ENCODE peak calls at places on chromosome 4, in nine cellular contexts. S is mammary epithelial cell, O is WERI-Rb-1, X is kidney epithelial cell, M is spleen, A is heart right ventricle, J is left lung, F is brain microvascular endothelial cell, W is DND-41. Q is an unnamed sample.

GRCh38 chr4:136691607-136692006 is 840.7 kb downstream of the PCDH18 start:
- DNase-seq in S (no peak), O (no peak), X (no peak), M (no peak), A (no peak), J (no peak), F (no peak), W (no peak), Q (no peak)

GRCh38 chr4:26830016-26830415 is 30.6 kb upstream of the STIM2 start:
- DNase-seq in S (no peak), O (no peak), X (no peak), M (no peak), A (no peak), J (no peak), F (no peak), W (no peak), Q (no peak)

GRCh38 chr4:102641796-102642195 is 119.0 kb downstream of the MANBA start:
- DNase-seq in S (no peak), O (no peak), X (no peak), M (no peak), A (no peak), J (no peak), F (no peak), W (no peak), Q (no peak)

GRCh38 chr4:41427306-41427882 is 110.6 kb upstream of the LIMCH1 start:
- DNase-seq in S (no peak), O (no peak), X (no peak), M (no peak), A (no peak), J (no peak), F (no peak), W (no peak), Q (no peak)

GRCh38 chr4:121273191-121273590 is 107.6 kb downstream of the QRFPR start:
- DNase-seq in S (no peak), O (no peak), X (no peak), M (no peak), A (no peak), J (no peak), F (no peak), W (no peak), Q (no peak)

GRCh38 chr4:125762537-125762936 is 447.8 kb downstream of the FAT4 start:
- DNase-seq in S (no peak), O (no peak), X (no peak), M (no peak), A (no peak), J (no peak), F (no peak), W (no peak), Q (no peak)

GRCh38 chr4:52622564-52622963 is 36.5 kb downstream of the USP46 start:
- DNase-seq in S (peak; percentile 44), O (no peak), X (no peak), M (no peak), A (no peak), J (no peak), F (no peak), W (no peak), Q (no peak)

GRCh38 chr4:65589331-65589730 is 81.0 kb downstream of the EPHA5 start:
- DNase-seq in S (no peak), O (no peak), X (no peak), M (no peak), A (no peak), J (no peak), F (no peak), W (no peak), Q (no peak)

GRCh38 chr4:4603067-4603466 is 61.2 kb upstream of the STX18 start:
- DNase-seq in S (no peak), O (no peak), X (no peak), M (no peak), A (no peak), J (no peak), F (no peak), W (no peak), Q (no peak)

GRCh38 chr4:72858328-72858727 is 211.2 kb downstream of the COX18 start:
- DNase-seq in S (peak; percentile 85), O (no peak), X (peak; percentile 73), M (no peak), A (no peak), J (no peak), F (peak; percentile 91), W (no peak), Q (no peak)

GRCh38 chr4:31370866-31371465 is 650.8 kb downstream of the PCDH7 start:
- DNase-seq in S (peak; percentile 12), O (peak; percentile 20), X (no peak), M (no peak), A (no peak), J (no peak), F (peak; percentile 16), W (peak; percentile 3), Q (no peak)

GRCh38 chr4:88320780-88321373 is 36.5 kb upstream of the PPM1K start:
- DNase-seq in S (no peak), O (no peak), X (no peak), M (peak; percentile 81), A (no peak), J (no peak), F (peak; percentile 33), W (peak; percentile 59), Q (peak; percentile 62)

GRCh38 chr4:89838005-89838404 is 1.0 kb upstream of the SNCA start:
- DNase-seq in S (peak; percentile 44), O (peak; percentile 36), X (no peak), M (no peak), A (no peak), J (no peak), F (no peak), W (peak; percentile 24), Q (no peak)

GRCh38 chr4:66681962-66682361 is 863.3 kb downstream of the CENPC start:
- DNase-seq in S (no peak), O (no peak), X (no peak), M (no peak), A (no peak), J (no peak), F (no peak), W (no peak), Q (no peak)

GRCh38 chr4:73277201-73277600 is 18.6 kb upstream of the ANKRD17 start:
- DNase-seq in S (no peak), O (no peak), X (no peak), M (no peak), A (no peak), J (no peak), F (no peak), W (no peak), Q (no peak)

GRCh38 chr4:129248621-129249020 is 152.7 kb downstream of the C4orf33 start:
- DNase-seq in S (no peak), O (no peak), X (no peak), M (no peak), A (no peak), J (no peak), F (no peak), W (no peak), Q (no peak)

GRCh38 chr4:176969011-176969410 is 176.3 kb upstream of the VEGFC start:
- DNase-seq in S (no peak), O (no peak), X (no peak), M (no peak), A (no peak), J (no peak), F (no peak), W (no peak), Q (no peak)

GRCh38 chr4:176959980-176960379 is 167.3 kb upstream of the VEGFC start:
- DNase-seq in S (no peak), O (no peak), X (no peak), M (no peak), A (no peak), J (no peak), F (no peak), W (no peak), Q (no peak)

GRCh38 chr4:176967586-176967985 is 174.9 kb upstream of the VEGFC start:
- DNase-seq in S (no peak), O (no peak), X (no peak), M (no peak), A (no peak), J (no peak), F (no peak), W (no peak), Q (no peak)

GRCh38 chr4:176964116-176964691 is 171.5 kb upstream of the VEGFC start:
- DNase-seq in S (peak; percentile 32), O (no peak), X (no peak), M (no peak), A (no peak), J (no peak), F (no peak), W (peak; percentile 19), Q (no peak)
- TF ChIP-seq CTCF in S (peak; percentile 46), O (peak; percentile 32), X (peak; percentile 17), M (no peak), A (no peak), J (no peak), F (peak; percentile 53), W (peak; percentile 56), Q (peak; percentile 56)

DNA sequence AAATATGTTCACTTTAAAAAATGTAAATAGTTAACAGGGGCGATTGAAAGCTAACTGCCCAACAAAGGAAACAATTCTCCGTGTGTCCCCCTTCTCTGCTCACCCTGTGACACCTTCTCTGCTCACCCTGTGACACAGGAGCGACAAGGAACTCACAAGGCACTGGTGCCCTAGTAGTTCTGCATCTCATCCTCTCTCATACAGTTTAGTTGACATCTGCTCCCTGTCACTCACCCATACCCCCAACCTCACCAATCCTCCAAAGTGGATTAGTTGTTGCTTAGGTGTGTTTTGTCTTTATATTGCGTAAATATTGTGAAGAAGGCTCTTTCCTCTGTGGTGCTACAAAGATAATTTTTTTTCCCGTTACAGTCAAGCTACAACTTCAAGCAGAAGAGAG is 46.4 kb downstream of the NUDT6 start:
- DNase-seq in S (no peak), O (no peak), X (no peak), M (no peak), A (no peak), J (no peak), F (no peak), W (no peak), Q (no peak)
- H3K36me3 ChIP-seq in S (no peaks in the 10 kb centered on the region), O (peaks cover 3% of the 10 kb centered on the region), X (peaks cover 3% of the 10 kb centered on the region), M (no peaks in the 10 kb centered on the region), A (peaks cover 25% of the 10 kb centered on the region), J (no peaks in the 10 kb centered on the region), F (peaks cover 15% of the 10 kb centered on the region), W (no peaks in the 10 kb centered on the region), Q (no peaks in the 10 kb centered on the region)

DNA sequence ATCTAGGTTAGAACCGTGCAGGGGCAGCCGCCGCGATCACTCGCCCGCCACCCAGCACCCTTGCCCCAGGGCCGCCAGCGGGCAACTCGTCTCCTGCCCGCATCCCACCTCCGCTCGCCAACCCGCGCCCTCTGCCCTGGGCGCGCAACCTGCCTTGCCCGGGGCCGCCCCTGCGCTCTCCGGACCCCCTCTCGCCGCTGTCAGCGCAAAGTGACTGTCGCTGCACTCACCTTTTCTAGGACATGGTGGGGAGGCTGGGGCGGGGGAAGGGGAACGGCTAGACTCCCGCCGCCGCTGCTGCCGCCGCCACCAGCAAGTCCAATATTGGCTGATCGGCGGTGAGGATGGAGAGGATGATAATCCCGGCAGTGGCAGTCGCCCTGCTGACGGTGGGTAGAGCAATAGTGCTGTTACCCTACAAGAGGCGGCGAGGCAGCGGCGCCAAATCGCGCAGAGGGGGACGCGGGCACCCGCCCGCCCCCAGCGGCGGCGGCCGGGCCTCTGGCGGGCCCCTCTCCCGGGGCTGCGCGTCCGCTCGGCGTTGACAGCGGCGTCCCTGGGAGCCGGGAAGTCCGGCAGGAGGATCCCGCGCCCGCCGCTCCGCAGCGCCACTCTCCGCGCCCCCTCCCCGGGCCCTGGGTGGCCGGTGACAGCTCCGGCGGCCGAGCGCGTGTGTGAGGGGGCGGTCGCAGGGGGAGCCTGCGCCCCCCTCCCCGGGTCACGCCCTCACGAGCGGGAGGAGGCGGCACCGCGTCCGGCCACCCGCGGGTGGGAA is 2.3 kb upstream of the NR3C2 start:
- DNase-seq in S (peak; percentile 4), O (peak; percentile 42), X (no peak), M (peak; percentile 91), A (peak; percentile 25), J (peak; percentile 82), F (no peak), W (no peak), Q (peak; percentile 14)
- H3K27me3 ChIP-seq in S (peaks cover 40% of the 10 kb centered on the region), O (peaks cover 16% of the 10 kb centered on the region), X (peaks cover 8% of the 10 kb centered on the region), M (no peaks in the 10 kb centered on the region), A (no peaks in the 10 kb centered on the region), J (no peaks in the 10 kb centered on the region), F (peaks cover 34% of the 10 kb centered on the region), W (peaks cover 18% of the 10 kb centered on the region), Q (no peaks in the 10 kb centered on the region)

GRCh38 chr4:70269674-70270073 is 27.3 kb downstream of the CSN3 start:
- DNase-seq in S (peak; percentile 0), O (no peak), X (no peak), M (no peak), A (no peak), J (no peak), F (no peak), W (no peak), Q (no peak)
- TF ChIP-seq CTCF in S (no peak), O (peak; percentile 6), X (peak; percentile 22), M (no peak), A (no peak), J (no peak), F (no peak), W (peak; percentile 34), Q (peak; percentile 25)